ENCODE peak calls at places on chromosome 19, in four cellular contexts. M is ascending aorta, D is AG04449, I is AG09309. O is an unnamed sample.

GRCh38 chr19:29806098-29806866 is 5.5 kb upstream of the CCNE1 start:
- DNase-seq in I (no peak), M (no peak), D (no peak), O (no peak)

GRCh38 chr19:18961767-18962423 is 20.9 kb upstream of the HOMER3 start:
- DNase-seq in D (no peak), I (no peak), M (no peak), O (no peak)

GRCh38 chr19:16420781-16421386 is 50.9 kb downstream of the EPS15L1 start:
- DNase-seq in D (no peak), M (peak; percentile 62), I (no peak), O (no peak)

GRCh38 chr19:17026041-17026658 is 460 bp downstream of the CPAMD8 start:
- DNase-seq in M (no peak), D (no peak), I (no peak), O (no peak)

GRCh38 chr19:39411832-39412099 is 703 bp upstream of the PLEKHG2 start:
- DNase-seq in I (peak; percentile 76), M (peak; percentile 98), D (no peak), O (no peak)

GRCh38 chr19:56108447-56109195 is 12.5 kb downstream of the ZNF787 start:
- DNase-seq in I (no peak), M (no peak), D (no peak), O (no peak)

GRCh38 chr19:38648789-38649304 is 1.4 kb downstream of the ACTN4 start:
- DNase-seq in D (no peak), I (no peak), M (no peak), O (no peak)

GRCh38 chr19:10915511-10916091 is 12.8 kb downstream of the YIPF2 start:
- DNase-seq in D (peak; percentile 23), M (no peak), I (peak; percentile 63), O (peak; percentile 41)

GRCh38 chr19:39544920-39545319 is 5.0 kb upstream of the EID2 start:
- DNase-seq in D (no peak), M (no peak), I (no peak), O (no peak)

GRCh38 chr19:38514812-38515633 is 81.5 kb downstream of the RYR1 start:
- DNase-seq in I (no peak), M (peak; percentile 76), D (no peak), O (peak; percentile 4)

GRCh38 chr19:18483119-18483518 is 38.8 kb downstream of the ELL start:
- DNase-seq in D (no peak), M (no peak), I (no peak), O (no peak)

GRCh38 chr19:23070353-23070781 is 46.5 kb upstream of the ZNF730 start:
- DNase-seq in D (no peak), M (peak; percentile 65), I (no peak), O (no peak)

GRCh38 chr19:57812201-57812600 is 2.5 kb downstream of the ZNF552 start:
- DNase-seq in M (no peak), I (no peak), D (no peak), O (no peak)

GRCh38 chr19:39163621-39164020 is 33.1 kb upstream of the NCCRP1 start:
- DNase-seq in I (no peak), D (no peak), M (no peak), O (no peak)

GRCh38 chr19:33620611-33621010 is 1.1 kb upstream of the CHST8 start:
- DNase-seq in D (no peak), M (no peak), I (no peak), O (no peak)

GRCh38 chr19:40831502-40832430 is 18.5 kb downstream of the CYP2A6 start:
- DNase-seq in I (peak; percentile 99), M (no peak), D (peak; percentile 97), O (peak; percentile 74)

GRCh38 chr19:39223703-39224279 is 19.7 kb upstream of the SYCN start:
- DNase-seq in M (no peak), I (no peak), D (no peak), O (no peak)

DNA sequence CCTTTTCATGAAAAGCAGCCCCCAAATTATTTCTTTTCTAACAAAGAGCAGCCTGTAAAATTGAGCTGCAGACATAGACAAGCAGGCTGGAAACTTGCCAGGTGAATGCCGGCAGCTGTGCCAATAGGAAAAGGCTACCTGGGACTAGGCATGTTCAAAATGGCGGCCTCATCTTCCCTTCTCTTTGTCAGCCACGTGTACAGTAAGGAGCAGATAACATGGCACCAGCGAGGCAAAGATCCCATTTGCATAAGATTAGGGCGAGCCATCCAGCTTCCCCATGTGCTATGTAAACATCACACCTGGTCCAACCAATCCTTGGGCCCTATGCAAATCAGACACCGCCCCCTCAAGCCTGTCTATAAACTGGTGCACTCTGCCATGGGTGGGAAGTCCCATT is 31.2 kb upstream of the CACNA1A start:
- DNase-seq in I (no peak), M (no peak), D (no peak), O (no peak)
- TF ChIP-seq CTCF in I (no peak), M (no peak), D (no peak), O (no peak)

DNA sequence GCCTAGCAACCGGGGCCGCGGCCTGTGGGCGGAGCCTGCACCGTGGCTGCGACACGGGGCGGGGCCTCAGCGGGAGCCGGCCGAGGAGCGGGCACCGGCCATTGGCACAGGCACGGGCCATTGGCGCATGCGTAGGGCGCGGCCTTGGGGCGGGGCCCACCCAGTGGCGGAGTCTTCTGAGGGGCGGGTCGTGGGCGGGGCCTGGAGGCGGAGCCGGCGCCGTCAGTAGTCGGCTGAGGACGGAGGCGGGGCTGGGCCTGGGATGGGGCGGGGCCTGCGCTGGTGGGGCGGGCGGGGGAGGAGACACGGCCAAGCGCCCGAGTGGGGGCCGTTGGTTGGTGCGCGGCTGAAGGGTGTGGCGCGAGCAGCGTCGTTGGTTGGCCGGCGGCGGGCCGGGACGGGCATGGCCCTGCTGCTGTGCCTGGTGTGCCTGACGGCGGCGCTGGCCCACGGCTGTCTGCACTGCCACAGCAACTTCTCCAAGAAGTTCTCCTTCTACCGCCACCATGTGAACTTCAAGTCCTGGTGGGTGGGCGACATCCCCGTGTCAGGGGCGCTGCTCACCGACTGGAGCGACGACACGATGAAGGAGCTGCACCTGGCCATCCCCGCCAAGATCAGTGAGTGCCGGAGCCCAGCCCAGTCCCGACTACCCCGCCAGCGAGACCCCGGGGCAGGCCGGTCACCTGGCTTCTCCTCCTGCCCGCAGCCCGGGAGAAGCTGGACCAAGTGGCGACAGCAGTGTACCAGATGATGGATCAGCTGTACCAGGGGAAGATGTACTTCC is at the start of gene IZUMO4:
- DNase-seq in M (peak; percentile 99), D (peak; percentile 64), I (peak; percentile 79), O (peak; percentile 65)
- TF ChIP-seq CTCF in M (peak; percentile 64), D (peak; percentile 67), I (peak; percentile 39), O (peak; percentile 28)

DNA sequence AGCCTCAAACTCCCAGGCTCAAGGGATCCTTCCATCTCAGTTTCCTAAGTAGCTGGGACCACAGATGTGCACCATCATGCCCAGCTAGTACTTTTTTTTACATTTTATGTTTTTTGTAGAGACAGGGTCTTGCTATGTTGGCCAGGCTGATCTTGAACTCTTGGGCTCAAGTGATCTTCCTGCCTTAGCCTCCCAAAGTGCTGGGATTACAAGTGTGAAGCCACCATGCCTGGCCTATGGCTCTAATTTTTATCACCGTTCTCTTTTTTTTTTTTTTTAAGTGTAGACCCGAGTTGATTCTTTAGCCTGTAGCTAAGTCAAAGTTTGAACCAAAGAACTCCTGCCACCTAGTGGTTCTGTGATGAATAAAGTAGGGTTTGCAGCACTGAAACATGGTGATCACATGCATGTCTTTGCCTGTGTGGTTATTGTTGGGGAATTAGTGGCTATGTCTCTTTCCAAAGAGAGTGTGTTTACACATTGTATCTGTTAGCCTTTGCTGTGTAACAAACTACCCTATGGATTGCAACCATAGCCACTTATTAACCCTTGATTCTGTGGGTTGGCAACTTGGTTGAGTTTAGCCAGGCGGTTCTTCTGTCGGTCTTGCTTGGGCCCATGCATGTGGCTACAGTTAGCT is 11.6 kb downstream of the NFILZ start:
- DNase-seq in M (no peak), I (no peak), D (no peak), O (no peak)
- TF ChIP-seq CTCF in M (peak; percentile 73), I (peak; percentile 60), D (peak; percentile 51), O (peak; percentile 31)

GRCh38 chr19:42325308-42325895 is at the start of gene MEGF8:
- DNase-seq in I (peak; percentile 94), D (peak; percentile 91), M (peak; percentile 99), O (peak; percentile 95)

GRCh38 chr19:42322305-42322704 is 3.1 kb upstream of the MEGF8 start:
- DNase-seq in D (no peak), M (no peak), I (no peak), O (no peak)

GRCh38 chr19:42323473-42323851 is 2.0 kb upstream of the MEGF8 start:
- DNase-seq in M (no peak), D (no peak), I (no peak), O (no peak)

GRCh38 chr19:42324655-42325307 is 654 bp upstream of the MEGF8 start:
- DNase-seq in D (no peak), M (no peak), I (no peak), O (no peak)

GRCh38 chr19:42323852-42324654 is 1.4 kb upstream of the MEGF8 start:
- DNase-seq in D (no peak), M (no peak), I (no peak), O (no peak)
- TF ChIP-seq CTCF in D (peak; percentile 3), M (no peak), I (no peak), O (peak; percentile 11)